ENCODE peak calls at places on chromosomes 11 and 22, in four cellular contexts. S, L, N and P are unnamed samples.

GRCh38 chr11:66318576-66318970 is 1.7 kb upstream of the CD248 start:
- DNase-seq in S (no peak), L (no peak), N (no peak), P (no peak)

GRCh38 chr11:62546937-62547625 is 475 bp upstream of the AHNAK start:
- DNase-seq in L (no peak), N (no peak), S (peak), P (peak)

GRCh38 chr11:10044618-10045017 is 249.4 kb downstream of the SBF2 start:
- DNase-seq in S (no peak), N (peak), L (peak), P (no peak)

GRCh38 chr11:34907934-34908593 is 8.1 kb downstream of the APIP start:
- DNase-seq in L (no peak), N (no peak), S (no peak), P (no peak)

GRCh38 chr22:20131856-20132685 is 467 bp downstream of the ZDHHC8 start:
- DNase-seq in S (no peak), L (no peak), N (no peak), P (no peak)

GRCh38 chr11:26144309-26144690 is 187.6 kb upstream of the ANO3 start:
- DNase-seq in L (no peak), N (no peak), S (no peak), P (no peak)

GRCh38 chr11:118908264-118908663 is 17.5 kb downstream of the BCL9L start:
- DNase-seq in S (no peak), L (no peak), N (no peak), P (no peak)

GRCh38 chr11:134528453-134528852 is 116.4 kb upstream of the B3GAT1 start:
- DNase-seq in S (no peak), N (no peak), L (no peak), P (no peak)

GRCh38 chr11:35288817-35289541 is 130.4 kb downstream of the SLC1A2 start:
- DNase-seq in L (no peak), N (no peak), S (no peak), P (peak)

GRCh38 chr11:74010306-74010981 is 1.6 kb upstream of the UCP3 start:
- DNase-seq in N (no peak), S (no peak), L (no peak), P (no peak)

GRCh38 chr22:31676700-31677099 is 14.7 kb upstream of the PISD start:
- DNase-seq in L (peak), S (peak), N (no peak), P (peak)

GRCh38 chr11:92423133-92423532 is 198.5 kb downstream of the FAT3 start:
- DNase-seq in S (no peak), N (no peak), L (no peak), P (peak)

GRCh38 chr11:120142072-120142423 is 4.1 kb upstream of the TRIM29 start:
- DNase-seq in S (no peak), N (no peak), L (no peak), P (no peak)
- TF ChIP-seq CEBPB in S (no peak), N (no peak), L (no peak), P (no peak)

GRCh38 chr22:22049684-22050083 is 67.1 kb upstream of the TOP3B start:
- DNase-seq in L (no peak), N (no peak), S (no peak), P (no peak)

GRCh38 chr22:22050141-22050775 is 67.7 kb upstream of the TOP3B start:
- DNase-seq in S (no peak), L (no peak), N (no peak), P (no peak)

GRCh38 chr22:22048318-22048942 is 65.8 kb upstream of the TOP3B start:
- DNase-seq in L (no peak), N (no peak), S (no peak), P (no peak)

GRCh38 chr22:22047776-22048175 is 65.2 kb upstream of the TOP3B start:
- DNase-seq in L (no peak), S (no peak), N (no peak), P (no peak)

DNA sequence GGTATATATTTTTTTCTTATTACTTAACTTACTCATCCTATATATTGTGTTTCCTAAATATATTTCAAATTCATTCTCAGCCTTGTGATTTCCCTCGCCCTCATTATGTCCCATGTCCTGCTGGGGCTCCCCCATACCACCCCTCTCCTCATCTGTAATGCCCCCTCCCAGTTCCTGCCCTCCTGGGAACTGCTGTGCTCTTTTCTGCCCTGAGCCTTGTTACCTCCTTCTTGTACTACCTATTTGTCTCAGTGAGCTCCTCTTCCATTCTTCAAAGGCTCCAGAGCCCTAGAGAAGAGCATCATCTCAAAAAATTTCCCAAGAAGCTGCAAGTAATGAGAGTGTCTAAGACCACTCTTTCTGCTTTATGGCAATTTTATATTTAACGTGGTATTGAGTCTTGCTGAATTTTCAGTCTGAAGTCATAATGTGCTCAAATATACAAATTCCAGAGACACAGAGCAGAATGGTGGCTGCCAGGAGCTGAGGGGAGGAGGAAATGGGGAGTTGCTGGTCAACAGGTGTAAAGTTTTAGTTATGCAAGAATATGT is 66.5 kb upstream of the TOP3B start:
- DNase-seq in S (no peak), N (no peak), L (no peak), P (no peak)
- TF ChIP-seq CEBPB in S (no peak), N (no peak), L (no peak), P (no peak)

DNA sequence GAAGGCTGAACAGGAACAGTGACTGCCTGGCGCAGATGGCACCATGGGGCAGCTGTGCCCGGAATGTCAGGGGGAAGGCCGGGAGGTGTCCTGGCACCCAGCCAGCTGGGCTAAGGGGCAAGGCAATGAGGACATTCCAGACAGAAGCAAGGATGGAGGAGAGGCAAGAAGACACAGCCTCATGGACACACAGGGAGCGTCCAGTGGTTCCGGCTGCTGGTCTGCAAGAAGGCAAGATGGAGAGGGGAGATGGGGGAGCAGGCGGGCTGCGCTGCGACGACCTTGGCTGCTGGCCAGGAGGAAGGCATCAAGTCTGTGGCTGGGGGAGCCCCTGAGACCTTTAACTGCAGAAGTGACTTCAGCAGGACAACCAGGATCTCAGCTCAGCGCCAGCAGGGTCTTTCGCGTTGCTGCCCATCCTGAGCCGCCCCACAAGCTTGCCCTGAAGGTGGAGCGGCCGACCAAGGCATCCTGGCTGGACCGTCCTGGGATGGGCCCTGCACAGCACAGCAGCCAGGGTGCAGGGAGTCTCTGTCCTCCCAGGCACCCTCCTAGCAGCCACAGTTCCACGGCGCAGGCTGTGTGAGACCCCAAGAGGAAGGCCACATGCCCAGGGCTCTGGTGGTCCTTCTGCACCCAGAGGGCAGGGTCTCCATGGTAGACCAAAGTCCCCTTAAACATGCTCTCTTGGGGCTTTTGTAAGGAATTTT is 531.7 kb downstream of the BRD1 start:
- DNase-seq in L (no peak), N (no peak), S (no peak), P (no peak)
- TF ChIP-seq CEBPB in L (no peak), N (no peak), S (no peak), P (no peak)

DNA sequence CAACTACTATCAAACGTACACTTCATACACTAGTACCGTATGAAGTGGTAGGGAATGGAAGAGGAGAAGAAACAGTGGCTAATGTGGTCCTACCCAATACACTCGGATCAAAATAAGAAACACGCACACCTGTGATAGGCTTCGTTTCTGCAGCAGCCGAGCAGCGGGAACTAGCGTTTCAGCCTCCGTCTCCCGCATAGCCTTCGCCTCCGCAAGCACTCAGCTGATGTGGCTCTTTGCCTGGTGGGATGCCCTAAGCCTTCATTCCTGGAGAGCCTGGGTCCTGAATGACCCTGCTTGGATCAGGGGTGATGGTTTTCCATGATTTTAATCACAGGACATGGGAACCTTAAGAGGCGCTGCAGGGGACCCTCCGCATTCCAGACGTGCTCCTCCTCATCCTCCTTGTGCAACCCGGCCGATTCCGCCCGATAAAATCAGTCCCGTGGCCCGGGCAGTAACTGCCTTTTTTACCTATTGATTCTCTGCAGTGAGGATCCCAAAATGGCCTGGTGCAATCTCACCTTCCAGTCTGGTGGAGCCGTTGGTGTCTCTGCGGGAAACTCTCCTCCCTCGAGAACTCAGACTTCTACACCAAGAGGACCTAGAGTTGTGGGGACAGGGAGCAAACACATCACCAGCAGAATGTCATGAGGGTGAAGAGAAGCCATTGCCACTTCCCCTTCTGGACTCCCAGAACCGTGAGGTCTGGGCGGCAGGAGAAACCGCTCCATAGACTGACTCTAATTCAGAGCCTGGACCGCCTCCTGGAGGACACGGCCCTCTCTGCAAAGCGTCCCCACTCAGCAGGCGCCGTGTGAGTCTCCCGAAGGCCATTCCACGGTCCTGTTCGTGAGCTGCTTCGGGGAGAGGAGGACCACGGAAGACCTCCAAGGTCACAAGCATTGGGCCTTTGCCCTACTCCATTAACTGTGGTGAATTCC is 8.1 kb downstream of the C11orf21 start:
- DNase-seq in N (no peak), S (no peak), L (no peak), P (no peak)
- TF ChIP-seq CEBPB in N (no peak), S (no peak), L (no peak), P (no peak)

GRCh38 chr11:2085251-2086066 is 53.7 kb downstream of the IGF2 start:
- DNase-seq in N (no peak), L (no peak), S (no peak), P (no peak)
- TF ChIP-seq CEBPB in N (no peak), L (no peak), S (no peak), P (no peak)